ENCODE peak calls at places on chromosomes 12 and 14, in four cellular contexts. N, L, B and A are unnamed samples.

GRCh38 chr12:82912406-82912805 is 225.7 kb downstream of the TMTC2 start:
- DNase-seq in N (no peak), L (no peak), B (no peak), A (no peak)

GRCh38 chr12:48937170-48937569 is 11.9 kb upstream of the FKBP11 start:
- DNase-seq in N (no peak), L (no peak), B (no peak), A (no peak)

GRCh38 chr12:118611295-118611694 is 234.9 kb downstream of the SUDS3 start:
- DNase-seq in N (no peak), L (peak), B (peak), A (no peak)

GRCh38 chr14:31567651-31568050 is 6.4 kb downstream of the NUBPL start:
- DNase-seq in N (no peak), L (no peak), B (no peak), A (no peak)

GRCh38 chr14:75513911-75514672 is 8.2 kb upstream of the BATF start:
- DNase-seq in N (no peak), L (no peak), B (no peak), A (no peak)

GRCh38 chr12:93006655-93007208 is 77.6 kb upstream of the EEA1 start:
- DNase-seq in N (no peak), L (no peak), B (no peak), A (no peak)

GRCh38 chr12:29216797-29217583 is 67.9 kb downstream of the FAR2 start:
- DNase-seq in N (no peak), L (no peak), B (no peak), A (no peak)

GRCh38 chr12:21831671-21832357 is 57.3 kb upstream of the KCNJ8 start:
- DNase-seq in N (peak), L (peak), B (no peak), A (no peak)

GRCh38 chr12:5248230-5248629 is 183.7 kb upstream of the NTF3 start:
- DNase-seq in N (no peak), L (no peak), B (no peak), A (no peak)

GRCh38 chr14:72824051-72824450 is 69.8 kb downstream of the DPF3 start:
- DNase-seq in N (no peak), L (no peak), B (no peak), A (no peak)